ENCODE peak calls at places on chromosomes 2 and 18, in eight cellular contexts. T is GM12892, Z is adrenal gland, C is endothelial cell of umbilical vein, Y is NB4, P is K562, Q is HCT116, V is spleen. B is an unnamed sample.

GRCh38 chr2:80247339-80247738 is 57.2 kb downstream of the LRRTM1 start:
- DNase-seq in T (no peak), Z (no peak), C (no peak), Y (no peak), P (no peak), Q (no peak), V (no peak), B (no peak)

GRCh38 chr2:112032615-112033457 is 22.2 kb upstream of the TMEM87B start:
- DNase-seq in T (no peak), Z (peak; percentile 73), C (peak; percentile 58), Y (no peak), P (no peak), Q (peak; percentile 48), V (no peak), B (no peak)

GRCh38 chr18:2337552-2338141 is 233.7 kb downstream of the METTL4 start:
- DNase-seq in T (peak; percentile 5), Z (peak; percentile 10), C (peak; percentile 27), Y (peak; percentile 52), P (peak; percentile 37), Q (peak; percentile 19), V (no peak), B (no peak)

GRCh38 chr2:240795916-240796510 is 24.0 kb downstream of the KIF1A start:
- DNase-seq in T (no peak), Z (no peak), C (no peak), Y (no peak), P (no peak), Q (no peak), V (peak; percentile 61), B (no peak)

GRCh38 chr18:944440-944839 is 39.8 kb downstream of the ADCYAP1 start:
- DNase-seq in T (no peak), Z (no peak), C (no peak), Y (no peak), P (no peak), Q (no peak), V (no peak), B (no peak)

GRCh38 chr18:32301361-32301760 is 111.5 kb downstream of the MEP1B start:
- DNase-seq in T (no peak), Z (no peak), C (no peak), Y (no peak), P (no peak), Q (no peak), V (no peak), B (no peak)

GRCh38 chr2:207502799-207503198 is 27.0 kb upstream of the CREB1 start:
- DNase-seq in T (no peak), Z (no peak), C (no peak), Y (peak; percentile 43), P (no peak), Q (no peak), V (no peak), B (no peak)

GRCh38 chr2:21258082-21258481 is 134.3 kb downstream of the TDRD15 start:
- DNase-seq in T (no peak), Z (no peak), C (no peak), Y (no peak), P (no peak), Q (no peak), V (no peak), B (no peak)

GRCh38 chr18:36349552-36349951 is 52.0 kb downstream of the FHOD3 start:
- DNase-seq in T (no peak), Z (no peak), C (no peak), Y (no peak), P (no peak), Q (no peak), V (no peak), B (no peak)

GRCh38 chr18:22563098-22563707 is 145.5 kb upstream of the CTAGE1 start:
- DNase-seq in T (peak; percentile 25), Z (peak; percentile 61), C (peak; percentile 95), Y (peak; percentile 69), P (peak; percentile 68), Q (peak; percentile 74), V (no peak), B (no peak)

GRCh38 chr2:11141319-11141718 is 13.9 kb upstream of the SLC66A3 start:
- DNase-seq in T (no peak), Z (no peak), C (no peak), Y (no peak), P (no peak), Q (no peak), V (no peak), B (no peak)

GRCh38 chr2:219595250-219595649 is 2.4 kb upstream of the STK11IP start:
- DNase-seq in T (no peak), Z (no peak), C (no peak), Y (no peak), P (peak; percentile 68), Q (no peak), V (no peak), B (no peak)

GRCh38 chr2:55232863-55233657 is 572 bp downstream of the RPS27A start:
- DNase-seq in T (peak; percentile 33), Z (peak; percentile 59), C (peak; percentile 40), Y (peak; percentile 50), P (peak; percentile 50), Q (no peak), V (peak; percentile 90), B (no peak)

GRCh38 chr2:45946023-45946422 is 294.5 kb downstream of the PRKCE start:
- DNase-seq in T (no peak), Z (no peak), C (no peak), Y (no peak), P (no peak), Q (peak; percentile 77), V (no peak), B (no peak)

GRCh38 chr2:28713582-28714292 is 37.9 kb upstream of the PPP1CB start:
- DNase-seq in T (no peak), Z (no peak), C (no peak), Y (peak; percentile 60), P (no peak), Q (no peak), V (peak; percentile 4), B (no peak)

GRCh38 chr2:198309673-198310280 is 505.4 kb downstream of the PLCL1 start:
- DNase-seq in T (no peak), Z (peak; percentile 45), C (peak; percentile 61), Y (peak; percentile 72), P (peak; percentile 60), Q (peak; percentile 37), V (no peak), B (peak; percentile 21)

GRCh38 chr2:192579965-192580700 is 385.4 kb upstream of the TMEFF2 start:
- DNase-seq in T (no peak), Z (no peak), C (no peak), Y (no peak), P (no peak), Q (no peak), V (no peak), B (no peak)

GRCh38 chr2:234494361-234495075 is 2.4 kb downstream of the ARL4C start:
- DNase-seq in T (no peak), Z (no peak), C (peak; percentile 46), Y (no peak), P (no peak), Q (no peak), V (no peak), B (peak; percentile 71)
- TF ChIP-seq POLR2A in T (no peak), Z (no peak), C (no peak), Y (no peak), P (no peak), Q (no peak), V (no peak), B (no peak)

GRCh38 chr2:36597003-36597531 is 901 bp downstream of the FEZ2 start:
- DNase-seq in T (no peak), Z (no peak), C (no peak), Y (no peak), P (no peak), Q (no peak), V (no peak), B (no peak)

GRCh38 chr2:36594849-36595248 is 3.1 kb downstream of the FEZ2 start:
- DNase-seq in T (no peak), Z (no peak), C (no peak), Y (no peak), P (no peak), Q (no peak), V (no peak), B (no peak)

GRCh38 chr2:36596397-36596796 is 1.6 kb downstream of the FEZ2 start:
- DNase-seq in T (no peak), Z (no peak), C (no peak), Y (no peak), P (no peak), Q (no peak), V (no peak), B (no peak)

DNA sequence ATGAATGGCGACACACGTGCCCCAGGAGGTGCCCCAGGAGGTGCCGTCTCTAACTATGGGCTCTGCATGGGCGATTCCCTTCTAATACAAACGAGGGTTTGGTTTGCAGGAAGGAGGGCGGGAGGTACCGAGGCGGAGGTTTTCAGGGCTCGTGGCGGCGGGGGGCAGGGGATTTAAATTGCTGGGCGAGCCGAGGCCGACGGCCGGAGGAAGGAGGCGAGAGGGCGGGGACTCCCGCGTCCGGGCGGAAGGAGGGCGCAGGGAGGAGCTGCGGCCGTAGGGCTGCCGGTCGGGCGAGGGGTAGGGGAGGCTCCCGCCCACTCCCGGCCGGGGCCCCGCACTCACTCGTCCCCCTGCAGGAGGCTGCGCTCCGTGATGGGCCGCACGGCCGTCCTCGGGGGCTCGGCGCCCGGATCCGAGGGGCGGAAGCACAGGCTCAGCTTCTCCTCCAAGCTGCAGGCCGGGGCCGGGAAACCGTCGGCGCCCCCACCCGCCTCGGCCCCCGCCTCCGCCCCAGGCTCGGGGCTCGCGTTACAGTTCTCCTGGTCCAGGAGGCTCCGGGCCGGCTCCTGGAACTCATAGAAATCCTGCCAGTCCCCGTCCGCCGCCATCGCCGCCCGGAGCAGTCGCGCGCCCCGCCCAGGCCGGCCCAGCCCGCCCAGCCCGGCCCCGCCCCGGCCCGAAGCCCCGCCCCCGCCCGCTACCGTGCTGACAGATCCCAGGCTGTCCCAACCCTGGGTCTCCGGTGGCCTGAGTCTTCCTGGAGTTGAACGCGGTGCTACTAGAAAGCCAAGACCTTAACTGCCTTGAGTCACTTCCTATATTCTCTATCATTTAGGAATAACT is at the start of gene FEZ2:
- DNase-seq in T (peak; percentile 80), Z (peak; percentile 80), C (peak; percentile 73), Y (peak; percentile 95), P (peak; percentile 92), Q (peak; percentile 33), V (peak; percentile 95), B (peak; percentile 43)
- TF ChIP-seq POLR2A in T (peak; percentile 78), Z (no peak), C (peak; percentile 74), Y (peak; percentile 38), P (peak; percentile 66), Q (peak; percentile 32), V (no peak), B (no peak)

GRCh38 chr2:229154381-229154780 is 116.7 kb downstream of the PID1 start:
- DNase-seq in T (no peak), Z (no peak), C (no peak), Y (no peak), P (no peak), Q (no peak), V (no peak), B (no peak)
- TF ChIP-seq POLR2A in T (no peak), Z (no peak), C (no peak), Y (no peak), P (no peak), Q (no peak), V (no peak), B (no peak)

GRCh38 chr18:48573632-48574293 is 34.9 kb downstream of the CTIF start:
- DNase-seq in T (no peak), Z (no peak), C (no peak), Y (no peak), P (peak; percentile 44), Q (no peak), V (peak; percentile 61), B (no peak)
- TF ChIP-seq POLR2A in T (no peak), Z (no peak), C (no peak), Y (no peak), P (no peak), Q (no peak), V (no peak), B (no peak)

B was measured in lower leg skin.